ENCODE peak calls at places on chromosomes 13 and 19, in ten cellular contexts. Z, F, I, O, H, G, A, R, C and Y are unnamed samples.
A peak's percentile ranks its signal among the peaks of the same experiment; 100 is the strongest.

GRCh38 chr13:49859568-49859967 is 67.1 kb upstream of the KPNA3 start:
- DNase-seq in F (peak; percentile 65), G (no peak), R (no peak), A (peak; percentile 92), Z (peak; percentile 83), O (peak; percentile 30), C (no peak), I (no peak), H (no peak), Y (no peak)

GRCh38 chr13:95296326-95296939 is 4.8 kb downstream of the ABCC4 start:
- DNase-seq in A (no peak), F (no peak), Z (peak; percentile 34), C (no peak), R (peak; percentile 81), H (no peak), O (no peak), I (peak; percentile 42), G (peak; percentile 41), Y (no peak)

GRCh38 chr19:41328818-41329220 is 18.8 kb downstream of the CCDC97 start:
- DNase-seq in I (no peak), F (no peak), H (no peak), C (no peak), R (no peak), G (no peak), A (no peak), O (no peak), Z (no peak), Y (no peak)

GRCh38 chr19:55441692-55442321 is 1.3 kb downstream of the SHISA7 start:
- DNase-seq in R (peak; percentile 79), A (no peak), Z (no peak), F (no peak), C (no peak), H (no peak), I (no peak), O (no peak), G (no peak), Y (no peak)

GRCh38 chr13:80341098-80341701 is at the start of gene SPRY2:
- DNase-seq in A (peak; percentile 96), F (peak; percentile 81), Z (peak; percentile 99), O (peak; percentile 93), G (peak; percentile 96), H (peak; percentile 97), C (peak; percentile 86), I (peak; percentile 94), R (peak; percentile 77), Y (peak; percentile 97)

GRCh38 chr13:36728006-36728405 is 54.2 kb downstream of the SERTM1 start:
- DNase-seq in R (no peak), Z (no peak), G (no peak), C (no peak), H (no peak), A (no peak), I (no peak), F (no peak), O (no peak), Y (no peak)

GRCh38 chr13:20964904-20965303 is 62.4 kb upstream of the XPO4 start:
- DNase-seq in G (no peak), O (no peak), H (no peak), C (no peak), F (no peak), I (no peak), Z (no peak), R (no peak), A (peak; percentile 58), Y (no peak)

GRCh38 chr13:64158910-64159309 is 2743.3 kb upstream of the PCDH20 start:
- DNase-seq in A (peak; percentile 41), G (no peak), I (no peak), R (no peak), Z (peak; percentile 60), O (no peak), C (no peak), F (no peak), H (no peak), Y (no peak)

GRCh38 chr19:46875234-46875633 is 14.4 kb downstream of the ARHGAP35 start:
- DNase-seq in R (no peak), Z (no peak), C (no peak), A (no peak), I (no peak), F (no peak), H (no peak), G (no peak), O (no peak), Y (no peak)

GRCh38 chr13:57311009-57311586 is 144.1 kb downstream of the PRR20E start:
- DNase-seq in C (no peak), A (no peak), O (no peak), Z (no peak), I (no peak), R (no peak), F (no peak), G (no peak), H (no peak), Y (no peak)

GRCh38 chr19:36110487-36111199 is at the start of gene OVOL3:
- DNase-seq in F (no peak), R (peak; percentile 30), O (no peak), C (no peak), H (no peak), A (no peak), Z (no peak), G (no peak), I (no peak), Y (no peak)

GRCh38 chr13:77351326-77351725 is 24.4 kb upstream of the MYCBP2 start:
- DNase-seq in F (no peak), O (no peak), C (no peak), R (no peak), Z (no peak), I (no peak), H (no peak), A (no peak), G (no peak), Y (no peak)

GRCh38 chr13:75339635-75340374 is 142.2 kb downstream of the TBC1D4 start:
- DNase-seq in R (no peak), I (no peak), G (no peak), H (no peak), O (no peak), C (no peak), F (no peak), A (no peak), Z (no peak), Y (no peak)

GRCh38 chr19:18522124-18522861 is 423 bp upstream of the ELL start:
- DNase-seq in A (peak; percentile 100), I (peak; percentile 100), G (peak; percentile 100), R (peak; percentile 100), C (peak; percentile 100), F (peak; percentile 99), Z (peak; percentile 100), O (peak; percentile 99), H (peak; percentile 100), Y (peak; percentile 100)
- TF ChIP-seq CTCF in A (peak; percentile 34), I (no peak), G (no peak), R (no peak), C (no peak), F (peak; percentile 31), Z (peak; percentile 35), O (no peak), H (peak; percentile 14), Y (no peak)

DNA sequence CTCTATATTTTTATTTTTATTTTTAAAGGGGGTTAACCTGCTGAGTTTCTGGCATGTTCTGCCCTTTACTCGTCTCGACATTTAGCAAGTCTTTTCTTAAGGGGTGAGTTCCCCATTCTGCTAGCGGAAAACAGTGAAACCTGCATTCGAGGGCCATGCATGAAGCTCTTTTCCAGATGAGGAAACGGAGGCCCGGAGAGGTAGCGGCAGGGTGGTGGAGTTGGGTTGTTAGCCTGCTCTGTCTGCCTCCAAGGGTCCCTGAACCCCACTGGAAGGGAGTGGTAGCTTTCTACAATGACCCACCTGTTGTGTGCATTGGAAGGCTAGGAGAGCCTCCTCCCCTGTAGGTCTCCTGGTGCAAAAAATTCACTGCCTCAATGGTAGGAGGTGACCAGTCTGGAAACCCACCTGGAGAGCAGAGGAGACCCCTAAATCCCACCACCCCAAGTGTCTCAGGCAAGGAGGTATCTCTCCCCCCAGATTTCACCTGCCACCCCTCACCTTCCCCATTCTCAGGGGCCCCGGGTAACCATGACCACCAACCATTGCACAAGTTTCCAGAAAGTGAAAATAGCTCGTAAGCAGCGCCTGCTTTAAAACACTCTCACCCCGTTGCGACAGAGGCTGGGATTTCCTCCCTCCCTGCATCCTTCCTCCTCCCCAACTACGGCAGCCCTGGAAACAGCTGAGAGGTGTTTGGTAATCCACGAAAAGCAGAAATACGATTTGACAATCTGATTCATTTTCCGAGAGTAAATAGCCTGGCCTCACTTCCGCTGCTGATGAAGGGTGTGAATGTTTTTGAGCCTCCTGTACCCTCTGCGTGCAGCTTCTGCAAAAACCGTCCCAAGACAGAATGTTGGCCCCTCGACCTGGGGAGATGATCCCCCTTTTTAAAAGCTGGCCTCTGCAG is 3.5 kb downstream of the KLF2 start:
- DNase-seq in Z (peak; percentile 94), I (peak; percentile 79), F (no peak), A (peak; percentile 86), C (peak; percentile 73), R (no peak), G (peak; percentile 76), O (no peak), H (peak; percentile 86), Y (peak; percentile 94)
- H3K4me3 ChIP-seq in Z (peak overlapping the region; percentile 8), I (peak overlapping the region; percentile 89), F (no peak overlapping the region), A (no peak overlapping the region), C (peak overlapping the region; percentile 70), R (no peak overlapping the region), G (peak overlapping the region; percentile 64), O (no peak overlapping the region), H (peak overlapping the region; percentile 68), Y (peak overlapping the region; percentile 78)

GRCh38 chr13:98974053-98974452 is 3.8 kb downstream of the DOCK9 start:
- DNase-seq in G (no peak), A (no peak), O (no peak), H (no peak), I (no peak), Z (no peak), F (no peak), R (no peak), C (no peak), Y (no peak)
- TF ChIP-seq CTCF in G (no peak), A (no peak), O (no peak), H (no peak), I (no peak), Z (no peak), F (no peak), R (no peak), C (no peak), Y (no peak)

DNA sequence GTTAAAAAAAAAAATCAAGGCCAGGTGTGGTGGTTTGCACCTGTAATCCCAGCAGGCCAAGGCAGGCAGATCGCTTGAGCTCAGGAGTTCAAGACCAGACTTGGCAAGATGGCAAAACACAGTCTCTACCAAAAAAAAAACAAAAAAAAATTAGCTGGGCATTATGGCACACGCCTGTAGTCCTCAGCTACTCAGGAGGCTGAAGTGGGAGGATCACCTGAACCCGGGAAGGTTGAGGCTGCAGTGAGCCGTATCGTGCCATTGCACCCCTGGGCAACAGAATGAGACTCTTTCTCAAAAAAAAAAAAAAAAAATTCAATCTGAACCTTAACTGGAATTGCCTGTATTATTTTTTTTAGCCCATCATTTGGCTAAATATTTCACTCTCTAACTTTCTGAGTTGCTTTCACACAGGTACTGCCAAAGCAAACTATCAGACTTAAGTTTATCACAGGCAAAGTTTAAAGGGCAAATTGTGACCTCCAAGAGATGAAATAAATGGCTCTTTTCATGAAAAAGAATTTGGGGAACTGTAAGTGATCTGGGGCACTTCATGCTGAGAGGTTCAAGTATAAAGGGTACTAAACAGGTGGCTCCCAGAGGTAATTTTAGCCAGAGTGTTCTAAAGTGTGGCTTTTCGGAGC is 14.7 kb upstream of the SLC25A30 start:
- DNase-seq in H (no peak), F (no peak), A (no peak), C (no peak), Z (no peak), R (no peak), I (no peak), O (no peak), G (no peak), Y (no peak)
- H3K4me3 ChIP-seq in H (no peak overlapping the region), F (no peak overlapping the region), A (no peak overlapping the region), C (no peak overlapping the region), Z (no peak overlapping the region), R (no peak overlapping the region), I (no peak overlapping the region), O (no peak overlapping the region), G (no peak overlapping the region), Y (no peak overlapping the region)

GRCh38 chr13:43787998-43788397 is 1.2 kb upstream of the ENOX1 start:
- DNase-seq in O (no peak), C (no peak), A (peak; percentile 52), F (no peak), H (no peak), G (no peak), Z (peak; percentile 65), R (peak; percentile 28), I (no peak), Y (no peak)
- TF ChIP-seq CTCF in O (peak; percentile 61), C (no peak), A (peak; percentile 50), F (no peak), H (no peak), G (peak; percentile 5), Z (peak; percentile 66), R (no peak), I (peak; percentile 45), Y (peak; percentile 51)